ENCODE peak calls at places on chromosome X, in nine cellular contexts. J, G, C, E, U, O, R, D and F are unnamed samples.

GRCh38 chrX:76172325-76172887 is 456 bp upstream of the PBDC1 start:
- DNase-seq in J (no peak), G (no peak), C (no peak), E (no peak), U (no peak), O (no peak), R (peak; percentile 17), D (no peak), F (no peak)

GRCh38 chrX:9379697-9380551 is 84.9 kb upstream of the TBL1X start:
- DNase-seq in J (no peak), G (no peak), C (no peak), E (peak; percentile 61), U (no peak), O (no peak), R (no peak), D (no peak), F (peak; percentile 31)

GRCh38 chrX:42686706-42687105 is 91.3 kb downstream of the PPP1R2C start:
- DNase-seq in J (no peak), G (no peak), C (no peak), E (no peak), U (no peak), O (no peak), R (no peak), D (no peak), F (no peak)

GRCh38 chrX:13373027-13373806 is 53.4 kb upstream of the ATXN3L start:
- DNase-seq in J (no peak), G (no peak), C (no peak), E (peak; percentile 70), U (no peak), O (no peak), R (no peak), D (no peak), F (peak; percentile 30)

GRCh38 chrX:70479197-70479969 is 34.7 kb downstream of the DLG3 start:
- DNase-seq in J (no peak), G (peak; percentile 59), C (no peak), E (peak; percentile 83), U (peak; percentile 29), O (no peak), R (no peak), D (peak; percentile 16), F (peak; percentile 72)

GRCh38 chrX:24166078-24166477 is 16.5 kb downstream of the ZFX start:
- DNase-seq in J (no peak), G (no peak), C (no peak), E (no peak), U (no peak), O (no peak), R (no peak), D (no peak), F (no peak)

GRCh38 chrX:129808163-129808828 is 28.5 kb downstream of the SASH3 start:
- DNase-seq in J (no peak), G (peak; percentile 68), C (no peak), E (no peak), U (no peak), O (no peak), R (no peak), D (no peak), F (peak; percentile 63)

GRCh38 chrX:46642145-46642544 is 68.6 kb downstream of the CHST7 start:
- DNase-seq in J (no peak), G (peak; percentile 61), C (no peak), E (peak; percentile 17), U (no peak), O (no peak), R (no peak), D (no peak), F (peak; percentile 57)

GRCh38 chrX:10021461-10022272 is 54.5 kb downstream of the CLDN34 start:
- DNase-seq in J (no peak), G (no peak), C (no peak), E (peak; percentile 14), U (no peak), O (no peak), R (no peak), D (no peak), F (peak; percentile 71)

GRCh38 chrX:10589098-10589497 is 31.3 kb downstream of the MID1 start:
- DNase-seq in J (no peak), G (no peak), C (no peak), E (no peak), U (no peak), O (no peak), R (no peak), D (no peak), F (no peak)

GRCh38 chrX:129686422-129686948 is 31.7 kb upstream of the APLN start:
- DNase-seq in J (no peak), G (peak; percentile 91), C (no peak), E (peak; percentile 5), U (no peak), O (peak; percentile 65), R (no peak), D (no peak), F (peak; percentile 54)

GRCh38 chrX:149803458-149804062 is 21.8 kb downstream of the MAGEA9 start:
- DNase-seq in J (no peak), G (no peak), C (peak; percentile 38), E (no peak), U (no peak), O (no peak), R (no peak), D (no peak), F (no peak)

GRCh38 chrX:125387945-125388344 is 68.3 kb downstream of the TEX13C start:
- DNase-seq in J (no peak), G (no peak), C (peak; percentile 52), E (no peak), U (no peak), O (no peak), R (no peak), D (no peak), F (no peak)

DNA sequence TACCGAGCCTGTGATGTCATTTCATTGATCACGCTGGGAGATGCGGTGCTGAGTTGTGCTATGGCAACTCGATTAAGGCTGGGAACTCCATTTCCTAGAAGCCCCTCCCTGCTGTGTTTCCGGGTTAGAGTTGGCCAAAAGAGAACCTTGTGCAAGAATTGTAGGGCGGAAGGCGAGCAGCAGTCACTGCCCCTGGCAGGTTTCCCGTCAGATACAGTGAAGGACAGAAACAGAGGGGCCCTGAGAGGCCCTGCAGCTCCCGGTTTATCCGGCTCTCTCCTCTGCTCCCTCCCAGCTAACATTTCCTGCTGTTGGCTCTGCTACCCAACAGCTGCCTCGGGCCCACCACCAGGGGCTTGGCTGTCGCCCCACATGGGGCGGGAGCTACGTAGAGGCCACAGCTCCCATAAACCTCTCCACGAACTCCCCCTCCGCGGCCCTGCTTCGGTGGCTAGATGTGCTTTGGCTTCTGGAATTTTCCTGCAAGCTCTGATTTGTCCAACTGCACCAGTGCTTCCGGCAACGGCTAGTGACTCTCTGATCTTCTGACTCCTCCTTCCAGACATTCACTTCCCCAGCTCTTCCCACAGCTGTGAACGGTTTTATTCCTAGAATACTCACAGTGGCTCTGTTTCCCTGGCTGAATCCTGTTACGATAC is 74.9 kb upstream of the USP9X start:
- DNase-seq in J (peak; percentile 56), G (peak; percentile 98), C (peak; percentile 86), E (peak; percentile 88), U (peak; percentile 63), O (peak; percentile 84), R (peak; percentile 79), D (peak; percentile 52), F (peak; percentile 94)
- H3K4me3 ChIP-seq in J (no peak overlapping the region), G (peak overlapping the region; percentile 37), C (no peak overlapping the region), E (peak overlapping the region; percentile 13), U (peak overlapping the region; percentile 41), O (peak overlapping the region; percentile 31), R (peak overlapping the region; percentile 45), D (peak overlapping the region; percentile 27), F (peak overlapping the region; percentile 39)

GRCh38 chrX:103171353-103171752 is 43.6 kb upstream of the BEX4 start:
- DNase-seq in J (no peak), G (no peak), C (no peak), E (no peak), U (no peak), O (no peak), R (no peak), D (no peak), F (no peak)
- TF ChIP-seq CTCF in J (no peak), G (no peak), C (no peak), E (no peak), U (no peak), O (no peak), R (no peak), D (no peak), F (no peak)

GRCh38 chrX:38575888-38576287 is 14.5 kb downstream of the TSPAN7 start:
- DNase-seq in J (no peak), G (no peak), C (no peak), E (no peak), U (no peak), O (no peak), R (no peak), D (no peak), F (no peak)
- H3K4me3 ChIP-seq in J (no peak overlapping the region), G (no peak overlapping the region), C (no peak overlapping the region), E (no peak overlapping the region), U (no peak overlapping the region), O (no peak overlapping the region), R (no peak overlapping the region), D (no peak overlapping the region), F (no peak overlapping the region)

DNA sequence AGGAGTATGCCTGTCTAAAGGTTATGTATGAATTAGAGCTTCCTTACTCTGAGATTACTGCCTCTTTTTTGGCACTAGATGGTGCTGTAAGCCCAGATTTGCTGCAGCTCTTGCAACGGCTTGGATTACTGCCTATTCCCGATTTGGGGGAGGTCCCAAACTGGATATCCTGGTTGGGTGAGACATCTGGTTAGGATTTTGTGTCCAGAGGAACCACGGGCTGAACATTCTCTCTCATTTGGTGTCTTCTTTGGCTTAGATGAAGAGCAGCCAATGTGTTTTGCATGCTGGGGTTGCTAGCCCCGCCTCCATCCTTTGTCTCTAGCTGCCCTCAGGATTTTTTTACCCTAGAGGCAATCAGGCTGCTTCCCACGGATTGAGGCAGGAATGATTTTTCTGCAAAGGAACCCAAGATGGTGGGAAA is 31.9 kb downstream of the F8A1 start:
- DNase-seq in J (peak; percentile 62), G (peak; percentile 89), C (peak; percentile 78), E (peak; percentile 80), U (peak; percentile 71), O (peak; percentile 79), R (peak; percentile 26), D (peak; percentile 36), F (peak; percentile 84)
- TF ChIP-seq CTCF in J (peak; percentile 61), G (peak; percentile 59), C (peak; percentile 82), E (peak; percentile 66), U (peak; percentile 69), O (no peak), R (peak; percentile 40), D (peak; percentile 43), F (peak; percentile 76)

DNA sequence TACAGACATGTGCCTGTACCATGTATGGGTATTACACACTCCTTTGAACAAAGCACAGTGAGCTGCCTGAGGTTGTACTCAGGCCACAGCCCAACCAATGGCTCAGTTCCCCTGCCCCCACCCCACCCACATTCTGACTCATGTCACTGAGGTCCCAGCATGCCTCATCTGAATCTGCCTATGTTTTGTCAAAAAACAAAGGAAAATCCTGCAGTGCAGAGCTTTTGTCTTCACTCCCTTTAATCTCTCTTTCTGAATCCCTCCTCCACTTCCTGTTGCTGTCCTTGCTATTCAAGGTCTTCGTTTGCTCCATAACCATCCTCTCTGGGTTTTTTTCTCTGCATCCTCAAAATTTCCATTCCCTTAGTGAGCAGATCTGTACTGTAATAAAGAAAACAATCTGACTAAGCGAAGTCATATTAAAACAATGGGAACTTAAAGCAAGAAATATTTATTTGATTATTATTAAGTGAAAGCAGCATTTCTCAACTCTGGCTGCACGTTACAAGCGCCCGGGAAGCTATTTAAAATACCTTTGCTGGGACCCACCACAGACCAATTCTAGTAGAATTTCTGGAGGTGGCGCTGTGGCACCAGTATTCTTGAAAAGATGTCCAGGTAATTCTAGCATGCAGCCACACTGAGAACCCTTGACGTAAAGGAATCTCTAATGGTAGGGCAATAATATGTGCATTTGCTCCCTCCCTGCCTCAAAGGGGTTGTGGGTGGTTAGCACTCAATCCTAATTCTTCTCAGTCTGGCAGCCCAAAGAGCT is 8.8 kb downstream of the GUCY2F start:
- DNase-seq in J (peak; percentile 77), G (peak; percentile 38), C (peak; percentile 89), E (peak; percentile 31), U (no peak), O (peak; percentile 14), R (no peak), D (no peak), F (peak; percentile 57)
- H3K4me3 ChIP-seq in J (no peak overlapping the region), G (no peak overlapping the region), C (no peak overlapping the region), E (no peak overlapping the region), U (no peak overlapping the region), O (no peak overlapping the region), R (no peak overlapping the region), D (peak overlapping the region; percentile 6), F (no peak overlapping the region)